ENCODE peak calls at places on chromosomes 6 and 20, in five cellular contexts. X is Panc1, Z is A549, L is HepG2, H is HCT116. Y is an unnamed sample.

GRCh38 chr6:1686117-1687098 is 76.7 kb downstream of the FOXC1 start:
- DNase-seq in X (peak; percentile 28), Z (no peak), H (no peak), L (no peak), Y (peak; percentile 32)

GRCh38 chr20:58722379-58722778 is 29.8 kb downstream of the NPEPL1 start:
- DNase-seq in L (no peak), X (no peak), Z (no peak), H (no peak), Y (no peak)

GRCh38 chr6:37785688-37786270 is 33.7 kb upstream of the ZFAND3 start:
- DNase-seq in X (no peak), L (no peak), H (no peak), Z (no peak), Y (no peak)

GRCh38 chr6:5950448-5950847 is 56.3 kb downstream of the NRN1 start:
- DNase-seq in L (no peak), Z (peak; percentile 29), X (no peak), H (no peak), Y (peak; percentile 71)

GRCh38 chr20:52103469-52103910 is 88.1 kb downstream of the ZFP64 start:
- DNase-seq in X (no peak), L (no peak), Z (no peak), H (no peak), Y (peak; percentile 82)

GRCh38 chr20:25378884-25379733 is 11.5 kb downstream of the ABHD12 start:
- DNase-seq in Z (no peak), H (no peak), X (no peak), L (no peak), Y (no peak)

GRCh38 chr6:41200296-41200900 is 551 bp downstream of the TREML2 start:
- DNase-seq in L (no peak), H (no peak), Z (no peak), X (no peak), Y (peak; percentile 35)

GRCh38 chr6:147712841-147713240 is 204.4 kb downstream of the SAMD5 start:
- DNase-seq in X (no peak), Z (no peak), L (no peak), H (no peak), Y (no peak)

GRCh38 chr6:82182756-82183155 is 64.8 kb downstream of the IBTK start:
- DNase-seq in X (no peak), L (no peak), H (no peak), Z (no peak), Y (no peak)

GRCh38 chr6:137656735-137657134 is 162.5 kb upstream of the OLIG3 start:
- DNase-seq in H (no peak), Z (no peak), L (no peak), X (no peak), Y (no peak)

GRCh38 chr6:118650500-118651281 is 700 bp downstream of the CEP85L start:
- DNase-seq in L (no peak), Z (peak; percentile 35), X (no peak), H (no peak), Y (peak; percentile 74)

GRCh38 chr6:43714311-43715055 is 26.9 kb upstream of the MRPS18A start:
- DNase-seq in H (no peak), X (no peak), L (peak; percentile 54), Z (no peak), Y (no peak)

GRCh38 chr6:7727150-7727950 is 1.5 kb downstream of the BMP6 start:
- DNase-seq in Z (peak; percentile 32), L (no peak), H (no peak), X (no peak), Y (peak; percentile 55)

GRCh38 chr6:7725412-7725811 is 487 bp upstream of the BMP6 start:
- DNase-seq in L (no peak), Z (no peak), X (no peak), H (no peak), Y (no peak)

GRCh38 chr6:7726416-7727149 is 684 bp downstream of the BMP6 start:
- DNase-seq in L (no peak), X (no peak), H (no peak), Z (peak; percentile 45), Y (peak; percentile 65)

GRCh38 chr6:7727951-7728854 is 2.3 kb downstream of the BMP6 start:
- DNase-seq in Z (peak; percentile 45), H (no peak), X (peak; percentile 54), L (no peak), Y (peak; percentile 76)

DNA sequence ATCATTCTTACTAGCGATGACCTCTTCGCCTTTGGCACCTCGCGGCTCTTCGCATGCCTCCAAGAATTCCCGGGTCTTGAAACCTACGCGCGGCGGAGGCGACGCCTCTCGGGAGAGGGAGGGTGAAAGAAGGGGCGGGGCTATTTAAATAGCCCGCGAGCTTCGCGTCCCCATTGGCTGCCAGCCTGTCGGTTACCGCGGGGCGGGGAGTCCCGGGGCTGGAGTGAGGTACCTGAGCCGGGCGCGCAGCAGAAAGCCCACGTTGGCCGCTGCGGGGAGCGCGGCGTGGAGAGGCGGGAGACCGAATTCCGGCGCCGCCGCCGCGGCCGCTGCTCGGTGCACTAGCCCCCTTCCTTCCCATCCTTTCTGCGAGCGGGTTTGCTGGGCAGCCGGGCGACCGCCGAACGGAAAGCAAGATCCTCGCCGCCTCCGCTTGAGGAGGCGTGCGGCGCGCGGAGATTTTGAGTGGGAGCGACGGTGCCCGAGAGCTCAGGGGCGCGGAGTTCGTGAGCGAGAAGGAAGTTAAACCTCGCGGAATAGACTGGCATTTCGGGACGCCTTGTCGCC is at the start of gene BMP6:
- DNase-seq in L (peak; percentile 67), Z (peak; percentile 88), X (peak; percentile 69), H (peak; percentile 71), Y (peak; percentile 99)
- TF ChIP-seq REST in L (no peak), Z (no peak), X (no peak), H (no peak), Y (no peak)

DNA sequence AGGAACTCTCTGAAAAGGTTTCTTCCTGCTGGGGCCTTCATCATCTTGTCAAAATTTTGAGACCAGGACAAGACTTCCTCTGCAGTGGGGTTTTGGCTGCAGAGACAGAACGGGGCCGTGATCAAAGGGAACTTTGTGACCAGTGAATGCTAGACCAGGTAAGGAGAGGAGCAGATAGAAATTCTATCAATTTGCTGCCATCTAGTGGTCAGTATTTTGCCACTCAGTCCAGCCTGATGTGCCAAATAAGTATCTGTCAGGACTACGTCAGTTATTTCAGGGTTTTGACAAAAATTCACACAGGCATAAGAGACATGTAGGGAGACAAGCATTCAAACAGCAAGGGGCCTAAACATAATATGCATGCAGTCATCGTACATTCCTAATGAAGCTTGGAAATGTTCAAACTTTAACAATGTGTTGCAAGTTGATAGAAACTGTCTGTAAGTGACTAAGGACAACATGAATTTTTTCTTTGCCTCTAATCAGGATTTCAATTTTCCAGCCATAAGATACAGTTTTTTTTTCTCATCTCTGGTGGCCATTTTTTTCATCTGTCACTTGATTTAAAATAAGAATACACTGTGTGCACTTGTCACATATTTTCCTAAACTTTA is 22.0 kb upstream of the MTRF1L start:
- DNase-seq in X (peak; percentile 45), Z (peak; percentile 47), L (peak; percentile 75), H (peak; percentile 51), Y (peak; percentile 87)
- TF ChIP-seq REST in X (no peak), Z (no peak), L (no peak), H (no peak), Y (no peak)

GRCh38 chr6:80991316-80991715 is 761.2 kb downstream of the TENT5A start:
- DNase-seq in Z (no peak), L (no peak), X (no peak), H (no peak), Y (no peak)
- TF ChIP-seq REST in Z (no peak), L (no peak), X (no peak), H (no peak), Y (no peak)

DNA sequence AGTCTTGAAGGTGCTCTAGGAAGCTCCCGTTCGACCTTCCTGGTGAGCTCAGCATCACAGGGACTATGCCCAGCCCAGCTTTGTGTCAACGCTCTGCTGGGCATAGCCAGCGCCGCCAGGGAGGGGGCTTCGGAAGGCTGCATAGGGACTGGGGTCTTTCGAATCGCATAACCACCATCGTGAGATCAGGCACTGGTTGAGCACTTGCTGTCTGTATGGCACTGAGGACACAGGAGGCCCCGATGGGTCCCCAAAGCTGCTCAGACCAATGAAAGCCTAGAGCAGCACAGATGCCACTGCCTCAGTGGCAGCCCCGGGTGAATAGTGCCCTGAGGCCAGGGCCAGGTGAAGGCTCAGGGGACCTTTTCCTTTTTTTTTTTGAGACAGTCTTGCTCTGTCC is 96.7 kb downstream of the TAF4 start:
- DNase-seq in X (no peak), L (no peak), H (no peak), Z (no peak), Y (no peak)
- TF ChIP-seq REST in X (no peak), L (no peak), H (no peak), Z (no peak), Y (no peak)

GRCh38 chr6:14047151-14047740 is 70.3 kb upstream of the CD83 start:
- DNase-seq in X (no peak), Z (no peak), L (no peak), H (no peak), Y (no peak)

GRCh38 chr6:14053776-14054175 is 63.8 kb upstream of the CD83 start:
- DNase-seq in X (no peak), L (no peak), H (no peak), Z (no peak), Y (no peak)

GRCh38 chr6:14046476-14047068 is 71.0 kb upstream of the CD83 start:
- DNase-seq in X (peak; percentile 47), Z (peak; percentile 54), L (peak; percentile 30), H (peak; percentile 51), Y (peak; percentile 82)

GRCh38 chr6:14048870-14049269 is 68.7 kb upstream of the CD83 start:
- DNase-seq in H (no peak), Z (no peak), X (no peak), L (no peak), Y (no peak)
- TF ChIP-seq REST in H (no peak), Z (no peak), X (no peak), L (no peak), Y (no peak)

GRCh38 chr20:62721511-62722197 is 13.0 kb downstream of the NTSR1 start:
- DNase-seq in X (no peak), Z (no peak), H (no peak), L (no peak), Y (no peak)
- TF ChIP-seq REST in X (no peak), Z (no peak), H (no peak), L (no peak), Y (no peak)

DNA sequence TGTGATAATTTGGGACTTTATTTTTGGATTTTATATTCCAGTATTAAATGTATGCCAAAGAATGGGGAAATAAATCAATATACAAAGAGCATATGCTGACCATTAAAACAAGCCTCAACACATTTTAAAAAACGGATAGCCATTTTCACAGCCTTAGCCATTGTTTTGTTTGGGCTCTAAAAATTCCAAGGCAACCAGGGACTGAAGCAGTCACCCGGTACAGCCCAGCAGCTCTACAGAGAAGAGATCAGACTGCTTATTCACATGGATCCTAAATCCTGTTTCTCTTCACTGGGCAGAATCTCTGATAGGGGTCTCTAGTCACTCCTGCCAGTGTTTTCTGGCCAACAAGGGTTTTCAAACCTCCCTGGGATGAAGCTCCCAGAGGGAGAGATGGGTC is 150.2 kb upstream of the OGFRL1 start:
- DNase-seq in H (no peak), X (no peak), L (no peak), Z (no peak), Y (no peak)
- TF ChIP-seq REST in H (no peak), X (no peak), L (no peak), Z (no peak), Y (no peak)

Y was measured in GM23338.